ENCODE peak calls at places on chromosomes 2 and 18, in six cellular contexts. B, N, T, H, X and G are unnamed samples.
A peak's percentile ranks its signal among the peaks of the same experiment; 100 is the strongest.

GRCh38 chr2:28269019-28269784 is 123.5 kb upstream of the FOSL2 start:
- DNase-seq in B (no peak), N (no peak), T (peak; percentile 16), H (no peak), X (no peak), G (no peak)

GRCh38 chr2:127007652-127008051 is 99.3 kb downstream of the BIN1 start:
- DNase-seq in B (no peak), N (no peak), T (no peak), H (no peak), X (no peak), G (no peak)

GRCh38 chr2:159546039-159546438 is 70.3 kb downstream of the BAZ2B start:
- DNase-seq in B (no peak), N (no peak), T (no peak), H (no peak), X (no peak), G (no peak)

GRCh38 chr18:71807586-71807985 is 736.6 kb downstream of the CBLN2 start:
- DNase-seq in B (no peak), N (no peak), T (no peak), H (no peak), X (no peak), G (no peak)

GRCh38 chr2:197952540-197953202 is 148.3 kb downstream of the PLCL1 start:
- DNase-seq in B (no peak), N (no peak), T (no peak), H (no peak), X (no peak), G (no peak)

GRCh38 chr18:6994719-6995430 is 122.7 kb downstream of the LAMA1 start:
- DNase-seq in B (no peak), N (no peak), T (no peak), H (no peak), X (no peak), G (no peak)

GRCh38 chr2:147630585-147630984 is 214.2 kb upstream of the ACVR2A start:
- DNase-seq in B (no peak), N (no peak), T (no peak), H (no peak), X (no peak), G (no peak)

GRCh38 chr2:79120194-79120713 is at the start of gene REG1A:
- DNase-seq in B (no peak), N (no peak), T (peak; percentile 95), H (no peak), X (no peak), G (no peak)

GRCh38 chr2:217440000-217440399 is 562.8 kb downstream of the TNS1 start:
- DNase-seq in B (no peak), N (no peak), T (no peak), H (no peak), X (no peak), G (no peak)

GRCh38 chr2:138274421-138275291 is 226.9 kb upstream of the SPOPL start:
- DNase-seq in B (no peak), N (no peak), T (no peak), H (no peak), X (no peak), G (no peak)

DNA sequence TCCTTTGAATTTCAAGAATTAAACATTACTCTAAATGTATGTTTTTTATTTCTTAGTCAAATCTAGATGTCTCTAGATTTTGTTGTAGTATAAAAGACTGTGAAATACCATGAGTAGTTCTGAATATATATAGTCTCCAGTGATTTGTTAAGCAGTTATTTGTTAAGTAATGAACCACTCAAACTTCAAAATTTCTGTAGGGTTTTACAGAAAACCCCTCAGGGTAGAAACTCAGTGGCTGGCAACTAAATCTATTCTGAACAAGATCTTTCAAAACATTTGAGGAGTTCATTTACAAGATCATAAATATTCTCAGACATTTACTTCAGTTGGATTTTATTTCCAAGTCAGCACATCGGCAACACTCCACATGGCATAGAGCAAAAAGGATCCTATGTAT is 35.8 kb upstream of the ACSL3 start:
- DNase-seq in B (no peak), N (no peak), T (no peak), H (no peak), X (no peak), G (no peak)
- H3K27ac ChIP-seq in B (no peak overlapping the region), N (no peak overlapping the region), T (no peak overlapping the region), H (no peak overlapping the region), X (no peak overlapping the region), G (no peak overlapping the region)

GRCh38 chr2:152578573-152578972 is 138.7 kb downstream of the PRPF40A start:
- DNase-seq in B (no peak), N (no peak), T (no peak), H (no peak), X (no peak), G (no peak)

GRCh38 chr2:152583512-152584188 is 133.6 kb downstream of the PRPF40A start:
- DNase-seq in B (no peak), N (no peak), T (no peak), H (no peak), X (no peak), G (no peak)

GRCh38 chr2:152581360-152581759 is 135.9 kb downstream of the PRPF40A start:
- DNase-seq in B (no peak), N (no peak), T (no peak), H (no peak), X (no peak), G (no peak)

GRCh38 chr2:152582081-152582480 is 135.2 kb downstream of the PRPF40A start:
- DNase-seq in B (no peak), N (no peak), T (no peak), H (no peak), X (peak; percentile 17), G (no peak)

DNA sequence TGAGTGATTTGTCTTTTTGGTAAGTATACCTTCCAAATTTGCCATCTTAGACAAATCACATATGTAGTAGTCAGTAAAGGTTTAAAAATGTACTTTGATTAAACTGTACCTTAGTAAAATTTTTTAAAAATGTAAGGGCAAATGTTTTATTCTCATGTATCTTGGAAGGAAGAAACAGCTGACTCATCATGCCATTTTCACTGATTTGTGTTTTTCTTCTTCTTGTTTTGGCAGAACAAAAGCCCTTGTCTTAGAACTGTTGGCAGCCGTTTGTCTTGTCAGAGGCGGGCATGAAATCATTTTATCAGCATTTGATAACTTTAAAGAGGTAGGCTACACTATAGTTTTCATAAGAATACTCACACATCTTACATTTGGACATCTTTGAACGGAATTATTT is 136.5 kb downstream of the PRPF40A start:
- DNase-seq in B (no peak), N (no peak), T (no peak), H (no peak), X (no peak), G (no peak)
- H3K27ac ChIP-seq in B (peak overlapping the region; percentile 90), N (no peak overlapping the region), T (no peak overlapping the region), H (no peak overlapping the region), X (no peak overlapping the region), G (no peak overlapping the region)

GRCh38 chr2:8202139-8202538 is 479.7 kb upstream of the ID2 start:
- DNase-seq in B (no peak), N (no peak), T (no peak), H (no peak), X (no peak), G (no peak)
- H3K27ac ChIP-seq in B (no peak overlapping the region), N (no peak overlapping the region), T (no peak overlapping the region), H (no peak overlapping the region), X (no peak overlapping the region), G (no peak overlapping the region)

DNA sequence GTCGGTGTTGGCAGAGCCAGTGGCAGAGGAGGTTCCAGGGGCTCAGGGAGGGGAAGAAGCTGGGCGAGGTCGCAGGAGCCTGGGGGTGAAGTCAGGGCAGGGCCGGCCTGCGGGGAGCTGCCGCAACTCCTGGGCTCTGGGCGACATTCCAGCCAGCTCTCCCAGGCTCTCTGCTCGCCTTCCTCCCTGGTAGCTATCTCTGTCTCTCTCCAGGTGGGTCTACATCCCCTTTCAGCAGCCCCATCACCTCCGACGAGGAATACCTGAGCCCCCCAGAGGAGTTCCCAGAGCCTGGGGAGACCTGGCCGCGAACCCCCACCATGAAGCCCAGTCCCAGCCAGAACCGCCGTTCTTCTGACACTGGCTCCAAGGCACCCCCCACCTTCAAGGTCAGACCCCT is 27.0 kb downstream of the SPEG start:
- DNase-seq in B (no peak), N (no peak), T (no peak), H (no peak), X (no peak), G (no peak)
- H3K27ac ChIP-seq in B (no peak overlapping the region), N (no peak overlapping the region), T (no peak overlapping the region), H (no peak overlapping the region), X (peak overlapping the region; percentile 90), G (no peak overlapping the region)

DNA sequence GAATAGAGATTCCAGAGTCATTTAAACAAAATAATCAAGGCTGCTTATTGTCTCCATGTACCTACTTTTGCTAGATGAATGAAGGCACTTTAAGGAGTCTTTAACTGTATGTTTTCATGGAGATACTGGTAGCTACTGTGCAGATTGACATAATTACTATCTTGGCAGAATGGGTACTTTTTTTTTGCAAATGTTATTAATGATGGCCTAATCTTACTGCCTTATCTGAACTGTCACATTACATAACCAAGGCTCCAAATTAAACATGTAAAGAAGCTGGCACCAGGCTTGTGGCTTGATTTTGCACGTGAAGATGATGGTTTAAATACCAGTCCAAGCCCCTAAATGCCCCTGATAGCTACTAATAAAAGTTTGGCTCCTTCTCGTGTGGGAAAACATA is 4.0 kb downstream of the TRIB2 start:
- DNase-seq in B (no peak), N (no peak), T (no peak), H (no peak), X (no peak), G (no peak)
- H3K27ac ChIP-seq in B (peak overlapping the region; percentile 95), N (peak overlapping the region; percentile 84), T (no peak overlapping the region), H (no peak overlapping the region), X (no peak overlapping the region), G (no peak overlapping the region)

GRCh38 chr2:58484629-58485028 is 243.5 kb upstream of the FANCL start:
- DNase-seq in B (no peak), N (no peak), T (no peak), H (no peak), X (no peak), G (no peak)
- H3K27ac ChIP-seq in B (no peak overlapping the region), N (no peak overlapping the region), T (no peak overlapping the region), H (no peak overlapping the region), X (no peak overlapping the region), G (no peak overlapping the region)

GRCh38 chr2:9164112-9164608 is 42.5 kb upstream of the ASAP2 start:
- DNase-seq in B (no peak), N (no peak), T (no peak), H (no peak), X (no peak), G (no peak)
- H3K27ac ChIP-seq in B (no peak overlapping the region), N (no peak overlapping the region), T (no peak overlapping the region), H (no peak overlapping the region), X (no peak overlapping the region), G (no peak overlapping the region)

GRCh38 chr2:181786371-181787228 is 104.9 kb upstream of the ITPRID2 start:
- DNase-seq in B (no peak), N (no peak), T (no peak), H (no peak), X (no peak), G (no peak)
- H3K27ac ChIP-seq in B (no peak overlapping the region), N (no peak overlapping the region), T (no peak overlapping the region), H (no peak overlapping the region), X (no peak overlapping the region), G (no peak overlapping the region)